ENCODE peak calls at places on chromosomes 11 and 22, in six cellular contexts. I is ascending aorta, H is A549, D is body of pancreas, T is thoracic aorta, X is pancreas. A is an unnamed sample. For H3K4me1 and H3K9me3, the result is how much of the 10 kb centered on the place peaks cover.

GRCh38 chr11:125201525-125202121 is 37.1 kb downstream of the PKNOX2 start:
- DNase-seq in I (no peak), H (no peak), D (peak), T (no peak), X (peak), A (peak)

GRCh38 chr11:116853461-116854073 is 16.1 kb upstream of the APOA1 start:
- DNase-seq in I (no peak), H (no peak), D (no peak), T (no peak), X (no peak), A (no peak)

GRCh38 chr22:39299829-39300178 is 19.6 kb downstream of the RPL3 start:
- DNase-seq in I (no peak), H (peak), D (no peak), T (no peak), X (no peak), A (no peak)

GRCh38 chr22:20062766-20063083 is 17.3 kb upstream of the DGCR8 start:
- DNase-seq in I (no peak), H (no peak), D (no peak), T (no peak), X (no peak), A (no peak)

GRCh38 chr22:27775087-27775697 is 26.4 kb downstream of the MN1 start:
- DNase-seq in I (no peak), H (no peak), D (no peak), T (no peak), X (no peak), A (no peak)

GRCh38 chr22:22893077-22893805 is 5.6 kb downstream of the IGLL5 start:
- DNase-seq in I (no peak), H (no peak), D (no peak), T (no peak), X (no peak), A (peak)

GRCh38 chr11:61834278-61835004 is 6.3 kb downstream of the FADS2 start:
- DNase-seq in I (no peak), H (no peak), D (no peak), T (no peak), X (no peak), A (peak)

GRCh38 chr11:117786099-117786870 is 10.7 kb downstream of the DSCAML1 start:
- DNase-seq in I (no peak), H (peak), D (no peak), T (no peak), X (no peak), A (no peak)

GRCh38 chr11:63919267-63920125 is 2.5 kb upstream of the RCOR2 start:
- DNase-seq in I (no peak), H (no peak), D (peak), T (no peak), X (no peak), A (peak)

GRCh38 chr11:63565728-63566127 is 2.5 kb upstream of the PLAAT2 start:
- DNase-seq in I (no peak), H (no peak), D (no peak), T (no peak), X (no peak), A (no peak)

GRCh38 chr22:43127166-43127908 is 15.9 kb downstream of the MCAT start:
- DNase-seq in I (no peak), H (no peak), D (no peak), T (no peak), X (no peak), A (no peak)

GRCh38 chr11:60899021-60899936 is 7.1 kb downstream of the PRPF19 start:
- DNase-seq in I (no peak), H (peak), D (peak), T (no peak), X (peak), A (peak)

GRCh38 chr11:112968988-112969714 is 7.9 kb downstream of the NCAM1 start:
- DNase-seq in I (no peak), H (no peak), D (no peak), T (no peak), X (no peak), A (no peak)

GRCh38 chr11:68107689-68108088 is 13.5 kb downstream of the CHKA start:
- DNase-seq in I (no peak), H (no peak), D (no peak), T (no peak), X (no peak), A (no peak)

GRCh38 chr22:20237480-20238440 is 30.4 kb downstream of the RTN4R start:
- DNase-seq in I (no peak), H (no peak), D (peak), T (no peak), X (peak), A (no peak)

GRCh38 chr22:32528316-32528715 is 53.7 kb downstream of the FBXO7 start:
- DNase-seq in I (no peak), H (no peak), D (no peak), T (no peak), X (no peak), A (no peak)

GRCh38 chr22:46107089-46107664 is 43.1 kb upstream of the PPARA start:
- DNase-seq in I (no peak), H (no peak), D (peak), T (no peak), X (peak), A (peak)

GRCh38 chr11:77967753-77968152 is 26.7 kb downstream of the INTS4 start:
- DNase-seq in I (no peak), H (no peak), D (no peak), T (no peak), X (no peak), A (no peak)

GRCh38 chr22:45918455-45919370 is 58.2 kb downstream of the WNT7B start:
- DNase-seq in I (no peak), H (peak), D (peak), T (no peak), X (peak), A (no peak)

GRCh38 chr11:32006799-32007388 is 84.0 kb upstream of the RCN1 start:
- DNase-seq in I (no peak), H (peak), D (no peak), T (no peak), X (no peak), A (no peak)

GRCh38 chr11:35791088-35791958 is 128.7 kb downstream of the TRIM44 start:
- DNase-seq in I (no peak), H (no peak), D (no peak), T (no peak), X (no peak), A (no peak)

GRCh38 chr11:84437129-84438123 is 1151.3 kb upstream of the CCDC90B start:
- DNase-seq in I (no peak), H (peak), D (peak), T (no peak), X (peak), A (no peak)

GRCh38 chr11:12007230-12007593 is 1.2 kb downstream of the DKK3 start:
- DNase-seq in I (no peak), H (no peak), D (no peak), T (no peak), X (no peak), A (no peak)

GRCh38 chr22:35334010-35334409 is 34.3 kb downstream of the TOM1 start:
- DNase-seq in I (no peak), H (no peak), D (no peak), T (no peak), X (no peak), A (no peak)

GRCh38 chr11:15688351-15688792 is 573.6 kb downstream of the INSC start:
- DNase-seq in I (no peak), H (no peak), D (no peak), T (no peak), X (no peak), A (no peak)

GRCh38 chr22:28075260-28075981 is 156.4 kb upstream of the PITPNB start:
- DNase-seq in I (no peak), H (peak), D (peak), T (no peak), X (peak), A (peak)

GRCh38 chr11:117444256-117445096 is 116.8 kb downstream of the CEP164 start:
- DNase-seq in I (no peak), H (no peak), D (no peak), T (no peak), X (no peak), A (no peak)

GRCh38 chr11:2587132-2587930 is 112.5 kb downstream of the KCNQ1OT1 start:
- DNase-seq in I (peak), H (no peak), D (peak), T (no peak), X (no peak), A (no peak)

GRCh38 chr11:85767277-85767676 is 43.7 kb downstream of the SYTL2 start:
- DNase-seq in I (no peak), H (no peak), D (no peak), T (no peak), X (no peak), A (no peak)

GRCh38 chr11:77403228-77403627 is 70.7 kb downstream of the PAK1 start:
- DNase-seq in I (no peak), H (no peak), D (no peak), T (no peak), X (no peak), A (no peak)

GRCh38 chr22:21735198-21736083 is at the start of gene YPEL1:
- DNase-seq in I (peak), H (peak), D (peak), T (peak), X (peak), A (peak)
- H3K4me1 ChIP-seq in I (under half), H (under half), D (under half), T (under half), X (under half), A (under half)

DNA sequence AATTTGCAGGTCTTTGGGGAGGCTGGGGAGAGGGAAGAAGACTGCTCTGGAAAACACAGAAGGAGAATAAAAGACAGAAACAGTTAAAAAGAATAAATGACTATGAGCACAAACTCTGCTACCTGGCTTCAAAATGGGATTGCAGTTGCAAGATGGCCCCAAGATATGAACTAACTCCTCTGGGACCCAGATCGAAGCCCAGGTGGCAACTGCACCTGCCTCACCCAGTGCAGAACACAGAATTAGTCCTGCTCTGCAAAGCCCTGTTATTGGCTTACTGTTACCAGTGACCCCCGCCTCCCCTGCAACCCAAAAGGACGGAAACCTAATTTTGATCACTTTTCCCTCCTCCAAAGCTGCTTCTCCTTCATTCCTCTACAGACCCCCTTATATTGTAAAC is 35.9 kb upstream of the POU2AF1 start:
- DNase-seq in I (no peak), H (no peak), D (no peak), T (no peak), X (no peak), A (no peak)
- H3K4me3 ChIP-seq in I (no peak), H (no peak), D (no peak), T (no peak), X (no peak), A (no peak)

GRCh38 chr22:47250995-47251765 is 488.7 kb downstream of the TBC1D22A start:
- DNase-seq in I (no peak), H (no peak), D (no peak), T (no peak), X (no peak), A (no peak)

GRCh38 chr22:47247609-47248240 is 485.3 kb downstream of the TBC1D22A start:
- DNase-seq in I (no peak), H (no peak), D (no peak), T (no peak), X (no peak), A (no peak)

GRCh38 chr22:47248925-47249324 is 486.5 kb downstream of the TBC1D22A start:
- DNase-seq in I (no peak), H (no peak), D (no peak), T (no peak), X (no peak), A (no peak)

GRCh38 chr22:47251911-47252310 is 489.5 kb downstream of the TBC1D22A start:
- DNase-seq in I (no peak), H (no peak), D (no peak), T (no peak), X (no peak), A (no peak)

DNA sequence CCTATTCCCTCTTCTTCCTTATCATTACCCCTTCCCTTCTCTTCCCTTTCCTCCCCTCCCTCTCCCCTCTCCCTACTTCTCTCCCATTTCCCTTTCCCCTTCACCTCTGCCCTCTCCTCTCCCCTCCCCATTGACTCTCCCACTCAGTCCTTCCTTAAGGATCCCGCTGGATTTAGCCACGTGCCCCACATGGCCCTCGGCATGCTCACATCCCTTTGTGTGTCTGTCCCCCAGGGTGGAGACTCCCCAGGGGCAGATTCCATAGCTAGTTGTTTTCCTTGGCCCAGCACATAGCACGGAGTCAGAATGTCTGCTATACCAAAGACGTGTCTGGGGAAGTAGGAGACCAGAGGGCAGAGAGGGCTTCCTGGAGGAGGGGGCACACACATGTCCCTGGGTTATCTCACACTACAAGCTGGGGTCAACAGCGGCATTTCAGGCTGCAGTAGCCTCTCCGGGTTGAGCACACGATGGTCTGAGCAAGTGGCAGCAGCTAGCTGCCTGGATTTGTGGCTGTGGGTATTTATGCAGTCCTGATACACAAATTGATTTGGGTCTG is 487.0 kb downstream of the TBC1D22A start:
- DNase-seq in I (no peak), H (no peak), D (no peak), T (no peak), X (no peak), A (no peak)
- H3K9me3 ChIP-seq in I (under half), H (under half), D (under half), T (under half), X (under half), A (under half)

GRCh38 chr11:118910309-118911112 is 15.2 kb downstream of the BCL9L start:
- DNase-seq in I (no peak), H (peak), D (peak), T (no peak), X (peak), A (peak)
- H3K4me1 ChIP-seq in I (half or more), H (half or more), D (half or more), T (half or more), X (half or more), A (under half)

GRCh38 chr22:25405854-25406509 is 158.5 kb upstream of the GRK3 start:
- DNase-seq in I (no peak), H (no peak), D (no peak), T (no peak), X (no peak), A (no peak)
- H3K4me3 ChIP-seq in I (peak), H (peak), D (no peak), T (peak), X (peak), A (peak)

DNA sequence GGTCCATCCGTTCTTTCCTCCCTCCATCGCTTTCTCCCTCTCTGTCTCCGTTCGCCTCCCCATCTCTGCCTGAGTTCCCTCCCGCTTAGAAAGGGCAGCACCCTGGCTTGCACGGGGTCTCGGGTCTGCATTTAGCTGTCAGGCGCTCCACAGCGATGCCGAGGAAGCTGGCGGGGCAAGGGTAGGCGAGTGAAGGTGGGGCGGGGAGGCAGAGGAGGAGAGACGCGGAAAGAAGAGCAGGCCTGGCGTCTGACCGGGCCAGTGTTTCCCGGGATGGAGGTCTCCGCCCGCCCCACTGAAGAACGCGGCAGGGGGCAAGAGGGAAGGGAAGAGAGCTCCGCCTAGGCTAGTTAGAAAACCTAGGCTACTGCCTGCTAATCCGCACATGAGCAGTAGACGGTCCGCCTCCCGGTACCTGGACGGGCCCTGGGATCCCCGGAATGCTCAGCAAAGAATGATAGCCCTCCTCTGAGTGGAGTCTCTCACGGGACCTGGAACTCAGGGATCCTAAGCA is 3922.5 kb upstream of the OR11H1 start:
- DNase-seq in I (no peak), H (no peak), D (no peak), T (no peak), X (no peak), A (no peak)
- H3K9me3 ChIP-seq in I (under half), H (under half), D (under half), T (under half), X (under half), A (under half)

DNA sequence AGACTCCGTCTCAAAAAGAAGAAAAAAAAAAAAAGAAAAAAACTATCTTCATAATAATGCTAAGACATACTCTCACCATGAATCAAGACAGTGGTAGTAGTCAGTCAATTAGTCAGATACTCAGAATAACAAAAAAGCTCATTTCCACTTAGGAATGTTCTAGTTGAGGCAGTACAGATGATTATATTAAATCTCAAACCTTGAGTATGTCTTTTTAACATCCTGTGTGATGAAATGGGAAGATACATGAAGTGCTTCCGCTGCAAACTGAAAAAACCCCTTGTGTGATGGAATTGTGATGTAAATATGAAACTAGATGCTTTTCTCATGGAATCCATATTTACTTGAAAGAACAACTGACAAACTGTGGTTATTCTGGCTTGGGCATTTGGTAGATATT is 13.7 kb downstream of the AMOTL1 start:
- DNase-seq in I (no peak), H (no peak), D (no peak), T (no peak), X (no peak), A (no peak)
- H3K4me1 ChIP-seq in I (under half), H (under half), D (under half), T (half or more), X (under half), A (under half)

GRCh38 chr11:17735823-17736772 is 1.5 kb downstream of the KCNC1 start:
- DNase-seq in I (no peak), H (no peak), D (no peak), T (no peak), X (no peak), A (no peak)

GRCh38 chr11:17733261-17733660 is 1.3 kb upstream of the KCNC1 start:
- DNase-seq in I (no peak), H (no peak), D (no peak), T (no peak), X (no peak), A (no peak)

GRCh38 chr11:17734986-17735822 is 623 bp downstream of the KCNC1 start:
- DNase-seq in I (no peak), H (peak), D (peak), T (no peak), X (peak), A (peak)

GRCh38 chr11:17736921-17737817 is 2.6 kb downstream of the KCNC1 start:
- DNase-seq in I (no peak), H (no peak), D (no peak), T (no peak), X (no peak), A (no peak)

DNA sequence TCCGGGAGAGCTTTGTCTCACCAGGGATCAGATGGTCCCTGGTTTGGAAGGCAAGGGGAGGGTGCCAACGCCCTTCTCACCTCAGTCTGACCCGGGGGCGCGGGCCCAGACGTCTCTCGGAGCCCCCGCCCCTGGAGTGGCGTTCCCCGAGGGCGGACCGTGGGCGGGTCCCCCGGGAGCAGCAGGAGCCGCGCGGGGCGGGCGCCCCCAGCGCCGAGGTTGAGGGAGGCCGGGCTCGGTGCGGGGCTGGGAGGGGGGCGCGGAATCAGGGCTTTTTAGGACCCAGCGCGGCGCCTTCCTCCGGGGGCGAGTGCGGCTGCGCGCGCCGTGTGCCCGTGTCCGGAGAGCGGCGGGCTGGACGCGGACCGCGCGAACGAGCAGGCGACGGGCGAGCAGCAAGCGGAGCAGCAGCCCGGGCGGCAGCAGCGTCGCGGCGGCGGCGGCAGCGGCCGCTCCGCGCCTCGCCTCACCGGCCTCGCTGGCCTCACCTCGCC is at the start of gene KCNC1:
- DNase-seq in I (no peak), H (peak), D (peak), T (no peak), X (peak), A (no peak)
- H3K4me3 ChIP-seq in I (peak), H (peak), D (peak), T (peak), X (peak), A (peak)

GRCh38 chr11:98423933-98424332 is 596.8 kb upstream of the CNTN5 start:
- DNase-seq in I (no peak), H (no peak), D (no peak), T (no peak), X (no peak), A (no peak)
- H3K9me3 ChIP-seq in I (under half), H (under half), D (under half), T (under half), X (under half), A (under half)

GRCh38 chr11:855796-856195 is 13.1 kb downstream of the TSPAN4 start:
- DNase-seq in I (no peak), H (no peak), D (no peak), T (no peak), X (no peak), A (no peak)

GRCh38 chr11:854601-855342 is 12.1 kb downstream of the TSPAN4 start:
- DNase-seq in I (no peak), H (no peak), D (no peak), T (no peak), X (no peak), A (no peak)

GRCh38 chr11:856397-856796 is 13.7 kb downstream of the TSPAN4 start:
- DNase-seq in I (no peak), H (no peak), D (no peak), T (no peak), X (no peak), A (no peak)

GRCh38 chr11:853682-854448 is 11.2 kb downstream of the TSPAN4 start:
- DNase-seq in I (no peak), H (no peak), D (no peak), T (no peak), X (no peak), A (no peak)

DNA sequence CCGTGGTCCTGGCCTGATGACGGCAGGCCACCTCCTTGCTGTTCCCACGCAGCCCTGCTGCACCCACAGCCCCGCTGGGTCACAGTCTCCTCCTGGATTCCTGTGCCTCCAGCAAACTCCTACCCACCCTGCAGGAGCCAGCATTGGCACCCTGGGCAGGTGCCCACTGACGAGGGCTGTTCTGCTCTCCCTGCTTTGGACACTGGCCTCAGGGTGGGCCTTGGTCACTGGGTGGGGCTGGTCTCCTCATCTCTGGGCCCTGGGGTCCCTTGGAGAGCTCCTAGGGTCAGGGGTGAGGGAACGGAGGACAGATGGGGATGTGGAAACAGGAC is 12.7 kb downstream of the TSPAN4 start:
- DNase-seq in I (no peak), H (no peak), D (no peak), T (no peak), X (no peak), A (no peak)
- H3K4me1 ChIP-seq in I (under half), H (under half), D (under half), T (under half), X (under half), A (under half)

A was measured in ovary.